ENCODE peak calls at places on chromosomes 13 and 19, in eight cellular contexts. One of them, this sample, is unnamed.

GRCh38 chr13:90201198-90201597 is 1146.3 kb upstream of the MIR17HG start:
- DNase-seq in mesendoderm: no peak
- DNase-seq in fibroblast of lung: peak; percentile 26
- DNase-seq in IMR-90: no peak
- DNase-seq in right atrium auricular region: no peak
- DNase-seq in H9: no peak
- DNase-seq in left ventricle myocardium inferior: no peak
- DNase-seq in brain microvascular endothelial cell: no peak
- DNase-seq in this sample: no peak

GRCh38 chr13:78020861-78021260 is 102.2 kb upstream of the EDNRB start:
- DNase-seq in mesendoderm: no peak
- DNase-seq in fibroblast of lung: no peak
- DNase-seq in IMR-90: no peak
- DNase-seq in right atrium auricular region: no peak
- DNase-seq in H9: no peak
- DNase-seq in left ventricle myocardium inferior: no peak
- DNase-seq in brain microvascular endothelial cell: no peak
- DNase-seq in this sample: no peak

GRCh38 chr19:15962319-15962718 is 13.5 kb downstream of the OR10H4 start:
- DNase-seq in mesendoderm: no peak
- DNase-seq in fibroblast of lung: no peak
- DNase-seq in IMR-90: no peak
- DNase-seq in right atrium auricular region: no peak
- DNase-seq in H9: no peak
- DNase-seq in left ventricle myocardium inferior: no peak
- DNase-seq in brain microvascular endothelial cell: no peak
- DNase-seq in this sample: no peak

GRCh38 chr19:14476663-14477401 is 1.7 kb upstream of the PTGER1 start:
- DNase-seq in mesendoderm: peak; percentile 64
- DNase-seq in fibroblast of lung: peak; percentile 72
- DNase-seq in IMR-90: peak; percentile 88
- DNase-seq in right atrium auricular region: peak; percentile 88
- DNase-seq in H9: no peak
- DNase-seq in left ventricle myocardium inferior: no peak
- DNase-seq in brain microvascular endothelial cell: peak; percentile 84
- DNase-seq in this sample: no peak

GRCh38 chr13:108987488-108987887 is 358.1 kb downstream of the MYO16 start:
- DNase-seq in mesendoderm: no peak
- DNase-seq in fibroblast of lung: peak; percentile 46
- DNase-seq in IMR-90: peak; percentile 62
- DNase-seq in right atrium auricular region: no peak
- DNase-seq in H9: no peak
- DNase-seq in left ventricle myocardium inferior: no peak
- DNase-seq in brain microvascular endothelial cell: no peak
- DNase-seq in this sample: no peak

GRCh38 chr19:29690842-29691241 is 24.2 kb downstream of the C19orf12 start:
- DNase-seq in mesendoderm: peak; percentile 85
- DNase-seq in fibroblast of lung: peak; percentile 34
- DNase-seq in IMR-90: peak; percentile 49
- DNase-seq in right atrium auricular region: no peak
- DNase-seq in H9: peak; percentile 74
- DNase-seq in left ventricle myocardium inferior: no peak
- DNase-seq in brain microvascular endothelial cell: peak; percentile 41
- DNase-seq in this sample: no peak

GRCh38 chr19:50909240-50910070 is 1.7 kb downstream of the KLK4 start:
- DNase-seq in mesendoderm: peak; percentile 97
- DNase-seq in fibroblast of lung: no peak
- DNase-seq in IMR-90: no peak
- DNase-seq in right atrium auricular region: no peak
- DNase-seq in H9: peak; percentile 100
- DNase-seq in left ventricle myocardium inferior: no peak
- DNase-seq in brain microvascular endothelial cell: peak; percentile 43
- DNase-seq in this sample: no peak

GRCh38 chr13:112729408-112729807 is 39.6 kb downstream of the ATP11A start:
- DNase-seq in mesendoderm: peak; percentile 42
- DNase-seq in fibroblast of lung: no peak
- DNase-seq in IMR-90: no peak
- DNase-seq in right atrium auricular region: peak; percentile 75
- DNase-seq in H9: peak; percentile 23
- DNase-seq in left ventricle myocardium inferior: peak; percentile 74
- DNase-seq in brain microvascular endothelial cell: no peak
- DNase-seq in this sample: no peak

GRCh38 chr13:43760257-43760656 is 26.5 kb downstream of the ENOX1 start:
- DNase-seq in mesendoderm: no peak
- DNase-seq in fibroblast of lung: no peak
- DNase-seq in IMR-90: no peak
- DNase-seq in right atrium auricular region: no peak
- DNase-seq in H9: no peak
- DNase-seq in left ventricle myocardium inferior: no peak
- DNase-seq in brain microvascular endothelial cell: no peak
- DNase-seq in this sample: no peak

GRCh38 chr13:59409651-59410200 is 754.0 kb downstream of the DIAPH3 start:
- DNase-seq in mesendoderm: peak; percentile 60
- DNase-seq in fibroblast of lung: peak; percentile 21
- DNase-seq in IMR-90: no peak
- DNase-seq in right atrium auricular region: no peak
- DNase-seq in H9: peak; percentile 64
- DNase-seq in left ventricle myocardium inferior: no peak
- DNase-seq in brain microvascular endothelial cell: no peak
- DNase-seq in this sample: no peak

GRCh38 chr19:27774337-27774736 is 1438.6 kb downstream of the UQCRFS1 start:
- DNase-seq in mesendoderm: peak; percentile 38
- DNase-seq in fibroblast of lung: no peak
- DNase-seq in IMR-90: no peak
- DNase-seq in right atrium auricular region: peak; percentile 23
- DNase-seq in H9: peak; percentile 35
- DNase-seq in left ventricle myocardium inferior: no peak
- DNase-seq in brain microvascular endothelial cell: no peak
- DNase-seq in this sample: no peak

GRCh38 chr13:41668130-41668757 is 210.9 kb downstream of the RGCC start:
- DNase-seq in mesendoderm: peak; percentile 94
- DNase-seq in fibroblast of lung: peak; percentile 90
- DNase-seq in IMR-90: peak; percentile 95
- DNase-seq in right atrium auricular region: no peak
- DNase-seq in H9: peak; percentile 67
- DNase-seq in left ventricle myocardium inferior: no peak
- DNase-seq in brain microvascular endothelial cell: peak; percentile 91
- DNase-seq in this sample: peak; percentile 31

DNA sequence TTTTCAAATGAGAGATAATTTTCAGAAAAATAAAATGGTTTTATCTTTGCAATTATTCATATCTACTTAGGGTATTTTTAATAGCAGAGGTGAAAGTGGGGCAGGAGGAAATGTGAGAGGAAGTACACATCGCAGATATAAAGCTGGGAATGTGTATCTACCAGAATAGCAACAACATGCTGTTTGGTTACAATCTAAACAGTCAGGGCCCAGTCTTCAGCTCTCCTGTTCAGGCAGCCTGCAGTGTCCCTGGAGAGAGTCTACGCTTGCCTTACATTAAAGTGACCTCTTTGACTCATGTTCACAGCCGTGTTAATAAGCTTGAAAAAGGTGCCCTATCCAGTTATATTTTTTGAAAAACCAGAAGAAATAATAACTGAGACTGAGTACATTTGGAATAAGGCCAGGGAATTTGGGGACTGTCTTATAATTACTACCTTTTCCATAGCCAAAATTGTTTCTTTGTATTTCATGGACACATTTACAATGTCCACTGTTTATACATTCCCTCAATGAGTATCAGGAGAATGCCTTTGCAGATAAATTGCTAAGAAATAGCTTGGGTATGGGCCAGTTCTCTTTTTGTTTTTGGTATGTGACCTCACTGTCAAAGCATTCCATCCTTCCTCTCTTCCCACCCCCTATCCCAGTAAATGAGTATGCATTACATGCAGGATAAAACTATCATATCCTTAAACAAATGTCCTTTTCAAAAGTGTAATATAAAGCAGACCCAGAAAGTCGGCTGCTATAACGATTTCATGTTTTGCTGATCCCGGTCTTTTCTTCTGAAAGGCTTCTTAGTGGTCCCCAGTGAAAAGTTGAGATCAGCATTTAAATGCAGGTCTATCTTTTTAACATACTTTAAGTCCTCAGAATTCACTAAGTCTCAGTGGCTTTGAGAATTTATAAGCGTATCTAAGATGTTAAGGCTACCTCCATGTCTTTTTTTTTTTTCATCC is 82.6 kb downstream of the PCDH9 start:
- DNase-seq in mesendoderm: peak; percentile 65
- DNase-seq in fibroblast of lung: peak; percentile 85
- DNase-seq in IMR-90: peak; percentile 72
- DNase-seq in right atrium auricular region: no peak
- DNase-seq in H9: no peak
- DNase-seq in left ventricle myocardium inferior: no peak
- DNase-seq in brain microvascular endothelial cell: peak; percentile 75
- DNase-seq in this sample: no peak
- H3K27ac ChIP-seq in mesendoderm: no peak overlapping the region
- H3K27ac ChIP-seq in fibroblast of lung: peak overlapping the region; percentile 19
- H3K27ac ChIP-seq in IMR-90: peak overlapping the region; percentile 44
- H3K27ac ChIP-seq in right atrium auricular region: peak overlapping the region; percentile 82
- H3K27ac ChIP-seq in H9: no peak overlapping the region
- H3K27ac ChIP-seq in left ventricle myocardium inferior: peak overlapping the region; percentile 87
- H3K27ac ChIP-seq in brain microvascular endothelial cell: peak overlapping the region; percentile 81
- H3K27ac ChIP-seq in this sample: peak overlapping the region; percentile 47

GRCh38 chr19:49167857-49168409 is 10.3 kb downstream of the TRPM4 start:
- DNase-seq in mesendoderm: no peak
- DNase-seq in fibroblast of lung: no peak
- DNase-seq in IMR-90: no peak
- DNase-seq in right atrium auricular region: no peak
- DNase-seq in H9: no peak
- DNase-seq in left ventricle myocardium inferior: no peak
- DNase-seq in brain microvascular endothelial cell: no peak
- DNase-seq in this sample: no peak

GRCh38 chr19:49173198-49173597 is 15.6 kb downstream of the TRPM4 start:
- DNase-seq in mesendoderm: no peak
- DNase-seq in fibroblast of lung: no peak
- DNase-seq in IMR-90: no peak
- DNase-seq in right atrium auricular region: no peak
- DNase-seq in H9: no peak
- DNase-seq in left ventricle myocardium inferior: no peak
- DNase-seq in brain microvascular endothelial cell: no peak
- DNase-seq in this sample: no peak

GRCh38 chr19:49165111-49165750 is 7.6 kb downstream of the TRPM4 start:
- DNase-seq in mesendoderm: no peak
- DNase-seq in fibroblast of lung: peak; percentile 34
- DNase-seq in IMR-90: no peak
- DNase-seq in right atrium auricular region: no peak
- DNase-seq in H9: no peak
- DNase-seq in left ventricle myocardium inferior: peak; percentile 44
- DNase-seq in brain microvascular endothelial cell: peak; percentile 25
- DNase-seq in this sample: no peak

GRCh38 chr19:49165865-49166301 is 8.3 kb downstream of the TRPM4 start:
- DNase-seq in mesendoderm: no peak
- DNase-seq in fibroblast of lung: no peak
- DNase-seq in IMR-90: no peak
- DNase-seq in right atrium auricular region: no peak
- DNase-seq in H9: peak; percentile 46
- DNase-seq in left ventricle myocardium inferior: no peak
- DNase-seq in brain microvascular endothelial cell: no peak
- DNase-seq in this sample: no peak

GRCh38 chr19:49168421-49168820 is 10.8 kb downstream of the TRPM4 start:
- DNase-seq in mesendoderm: no peak
- DNase-seq in fibroblast of lung: no peak
- DNase-seq in IMR-90: no peak
- DNase-seq in right atrium auricular region: no peak
- DNase-seq in H9: no peak
- DNase-seq in left ventricle myocardium inferior: no peak
- DNase-seq in brain microvascular endothelial cell: no peak
- DNase-seq in this sample: no peak
- H3K27ac ChIP-seq in mesendoderm: no peak overlapping the region
- H3K27ac ChIP-seq in fibroblast of lung: no peak overlapping the region
- H3K27ac ChIP-seq in IMR-90: no peak overlapping the region
- H3K27ac ChIP-seq in right atrium auricular region: no peak overlapping the region
- H3K27ac ChIP-seq in H9: no peak overlapping the region
- H3K27ac ChIP-seq in left ventricle myocardium inferior: no peak overlapping the region
- H3K27ac ChIP-seq in brain microvascular endothelial cell: no peak overlapping the region
- H3K27ac ChIP-seq in this sample: no peak overlapping the region

DNA sequence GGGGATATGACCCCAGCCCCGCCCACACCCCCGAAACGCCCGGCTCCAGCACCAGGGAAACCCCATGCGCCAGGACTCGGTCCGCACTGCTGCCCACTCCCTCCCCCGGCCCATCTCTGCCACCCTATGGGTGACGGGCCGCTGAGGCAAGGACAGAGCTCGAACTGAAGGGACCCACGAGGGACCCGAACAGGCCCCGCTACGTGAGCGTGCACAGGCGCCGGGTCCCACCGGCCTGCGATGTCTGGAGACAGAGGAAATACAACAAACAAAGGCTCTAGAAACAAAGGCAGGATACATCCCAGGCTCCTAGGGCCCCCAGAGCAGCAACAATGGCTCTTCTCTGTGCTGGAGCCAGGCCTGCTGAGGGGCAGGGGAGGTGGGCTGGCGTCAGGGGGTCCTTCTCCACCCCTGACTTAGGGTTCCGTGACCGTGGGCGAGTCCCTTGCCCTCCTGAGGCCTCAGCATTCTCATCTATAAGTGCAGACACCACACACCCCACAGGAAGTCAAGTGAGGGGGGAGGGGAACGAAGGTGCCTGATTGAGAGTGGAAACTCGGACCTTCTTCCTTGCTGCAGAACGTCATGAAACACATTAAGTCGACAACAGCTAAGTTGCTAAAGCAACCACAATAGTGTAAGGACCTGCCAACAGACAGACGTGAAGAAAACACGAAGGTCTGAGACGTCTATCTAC is 3.1 kb downstream of the ABHD17A start:
- DNase-seq in mesendoderm: no peak
- DNase-seq in fibroblast of lung: no peak
- DNase-seq in IMR-90: no peak
- DNase-seq in right atrium auricular region: no peak
- DNase-seq in H9: peak; percentile 25
- DNase-seq in left ventricle myocardium inferior: no peak
- DNase-seq in brain microvascular endothelial cell: no peak
- DNase-seq in this sample: peak; percentile 48
- H3K27ac ChIP-seq in mesendoderm: no peak overlapping the region
- H3K27ac ChIP-seq in fibroblast of lung: no peak overlapping the region
- H3K27ac ChIP-seq in IMR-90: no peak overlapping the region
- H3K27ac ChIP-seq in right atrium auricular region: peak overlapping the region; percentile 83
- H3K27ac ChIP-seq in H9: no peak overlapping the region
- H3K27ac ChIP-seq in left ventricle myocardium inferior: peak overlapping the region; percentile 90
- H3K27ac ChIP-seq in brain microvascular endothelial cell: no peak overlapping the region
- H3K27ac ChIP-seq in this sample: peak overlapping the region; percentile 98

DNA sequence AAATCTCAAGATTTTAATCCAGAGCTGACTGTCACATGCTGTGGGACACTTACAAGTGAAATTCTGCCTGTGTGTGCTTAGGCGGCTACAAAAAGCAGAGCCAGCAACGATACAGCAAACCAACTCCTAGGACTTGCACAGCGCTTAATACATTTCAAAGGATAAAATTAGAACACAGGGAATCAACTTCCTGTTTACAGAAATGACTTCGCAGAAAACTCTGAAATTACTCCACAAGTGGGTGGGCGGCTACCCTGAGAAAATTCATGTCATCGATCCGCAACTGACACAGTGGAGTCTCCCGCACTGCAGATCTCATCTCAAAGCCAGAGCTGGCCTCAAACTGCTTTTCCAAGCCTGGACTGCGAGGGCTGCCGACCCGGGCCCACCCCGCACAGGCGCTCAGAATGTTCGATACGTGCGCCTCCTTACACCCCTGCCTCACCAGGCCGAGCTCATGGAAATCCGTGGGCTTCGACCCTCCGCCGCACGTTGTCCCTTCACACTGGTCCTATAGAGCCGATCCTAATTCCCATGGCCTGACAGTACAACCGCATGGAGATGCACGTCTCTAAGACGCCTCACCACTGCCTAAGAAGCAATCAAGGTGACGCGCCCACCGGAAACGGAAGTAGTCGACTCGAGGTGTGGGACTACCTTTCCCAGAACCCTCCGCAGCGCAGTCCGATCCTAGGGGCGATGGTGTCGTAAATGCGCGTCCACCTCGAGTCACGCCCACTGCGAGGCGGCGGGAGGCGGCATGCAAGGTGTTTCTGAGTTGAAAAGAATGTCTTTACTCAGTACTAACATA is at the start of gene ZNF229:
- DNase-seq in mesendoderm: peak; percentile 98
- DNase-seq in fibroblast of lung: peak; percentile 98
- DNase-seq in IMR-90: peak; percentile 94
- DNase-seq in right atrium auricular region: peak; percentile 85
- DNase-seq in H9: peak; percentile 97
- DNase-seq in left ventricle myocardium inferior: peak; percentile 88
- DNase-seq in brain microvascular endothelial cell: peak; percentile 94
- DNase-seq in this sample: peak; percentile 49
- H3K27ac ChIP-seq in mesendoderm: no peak within 1 kb of the TSS
- H3K27ac ChIP-seq in fibroblast of lung: peak within 1 kb of the TSS; percentile 86
- H3K27ac ChIP-seq in IMR-90: peak within 1 kb of the TSS; percentile 67
- H3K27ac ChIP-seq in right atrium auricular region: peak within 1 kb of the TSS; percentile 41
- H3K27ac ChIP-seq in H9: no peak within 1 kb of the TSS
- H3K27ac ChIP-seq in left ventricle myocardium inferior: peak within 1 kb of the TSS; percentile 63
- H3K27ac ChIP-seq in brain microvascular endothelial cell: peak within 1 kb of the TSS; percentile 72
- H3K27ac ChIP-seq in this sample: no peak within 1 kb of the TSS

This sample was measured in substantia nigra.